ENCODE peak calls at places on chromosomes 7 and 10, in four cellular contexts. U is HCT116, C is HepG2, W is SK-N-SH. D is an unnamed sample.

GRCh38 chr10:96556003-96556402 is 30.8 kb downstream of the TM9SF3 start:
- DNase-seq in U (no peak), W (peak), C (peak), D (no peak)

GRCh38 chr7:150976529-150977381 is 1.4 kb downstream of the KCNH2 start:
- DNase-seq in C (no peak), U (no peak), W (peak), D (peak)

GRCh38 chr10:21488954-21489446 is 36.5 kb downstream of the SKIDA1 start:
- DNase-seq in W (no peak), C (no peak), U (no peak), D (no peak)

GRCh38 chr10:26217396-26218105 is 977 bp downstream of the GAD2 start:
- DNase-seq in C (no peak), U (no peak), W (peak), D (no peak)

GRCh38 chr10:68957654-68958053 is 1.7 kb downstream of the DDX21 start:
- DNase-seq in W (peak), U (no peak), C (no peak), D (no peak)

GRCh38 chr10:110212119-110213006 is 5.0 kb downstream of the MXI1 start:
- DNase-seq in W (no peak), U (no peak), C (no peak), D (peak)

GRCh38 chr7:129949292-129950133 is 3.2 kb downstream of the UBE2H start:
- DNase-seq in W (peak), U (peak), C (peak), D (no peak)

GRCh38 chr7:4681922-4682620 is at the start of gene FOXK1:
- DNase-seq in U (no peak), W (peak), C (no peak), D (peak)

GRCh38 chr10:21702633-21703111 is 168.6 kb downstream of the MLLT10 start:
- DNase-seq in U (no peak), C (no peak), W (no peak), D (no peak)

GRCh38 chr10:17655009-17655408 is 11.1 kb downstream of the STAM start:
- DNase-seq in U (no peak), C (no peak), W (no peak), D (no peak)

GRCh38 chr7:154287370-154287769 is 235.2 kb downstream of the DPP6 start:
- DNase-seq in U (no peak), W (no peak), C (no peak), D (no peak)

GRCh38 chr7:44471850-44472249 is 18.6 kb downstream of the NUDCD3 start:
- DNase-seq in C (no peak), W (no peak), U (no peak), D (no peak)

GRCh38 chr7:121021266-121021969 is 32.9 kb downstream of the CPED1 start:
- DNase-seq in C (no peak), U (no peak), W (no peak), D (no peak)

GRCh38 chr7:139034336-139034735 is 1.5 kb downstream of the ZC3HAV1L start:
- DNase-seq in U (no peak), C (no peak), W (no peak), D (no peak)
- TF ChIP-seq ELF1 in U (no peak), C (no peak), W (no peak), D (no peak)

GRCh38 chr10:34957531-34957930 is 132.6 kb downstream of the CUL2 start:
- DNase-seq in W (no peak), U (no peak), C (no peak), D (no peak)

GRCh38 chr10:34959321-34959720 is 130.8 kb downstream of the CUL2 start:
- DNase-seq in W (peak), U (no peak), C (peak), D (no peak)

GRCh38 chr10:34956756-34957155 is 133.4 kb downstream of the CUL2 start:
- DNase-seq in U (no peak), W (no peak), C (no peak), D (no peak)

GRCh38 chr10:34955391-34955790 is 134.8 kb downstream of the CUL2 start:
- DNase-seq in C (no peak), U (no peak), W (no peak), D (no peak)

DNA sequence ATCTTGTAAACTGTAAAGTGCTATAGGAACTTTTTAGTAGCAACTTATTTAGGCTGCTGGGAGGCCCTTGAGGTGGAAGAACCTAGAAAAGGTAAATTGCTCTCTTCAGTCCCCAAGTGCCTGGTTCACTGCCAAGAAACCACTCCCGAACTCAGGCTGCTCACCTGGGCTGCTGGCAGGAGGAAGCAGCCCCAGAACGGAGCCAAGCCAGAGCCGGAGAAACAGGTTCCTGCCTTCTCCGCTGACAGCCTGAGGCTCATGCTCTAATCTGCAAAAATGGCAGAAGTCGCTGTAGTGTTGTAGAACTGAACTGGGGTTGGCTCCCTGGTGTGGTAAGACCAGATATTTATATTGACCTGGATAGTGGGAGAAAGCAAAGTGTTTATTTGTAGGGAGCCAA is 136.0 kb downstream of the CUL2 start:
- DNase-seq in W (no peak), U (no peak), C (no peak), D (no peak)
- TF ChIP-seq ELF1 in W (no peak), U (no peak), C (no peak), D (no peak)

DNA sequence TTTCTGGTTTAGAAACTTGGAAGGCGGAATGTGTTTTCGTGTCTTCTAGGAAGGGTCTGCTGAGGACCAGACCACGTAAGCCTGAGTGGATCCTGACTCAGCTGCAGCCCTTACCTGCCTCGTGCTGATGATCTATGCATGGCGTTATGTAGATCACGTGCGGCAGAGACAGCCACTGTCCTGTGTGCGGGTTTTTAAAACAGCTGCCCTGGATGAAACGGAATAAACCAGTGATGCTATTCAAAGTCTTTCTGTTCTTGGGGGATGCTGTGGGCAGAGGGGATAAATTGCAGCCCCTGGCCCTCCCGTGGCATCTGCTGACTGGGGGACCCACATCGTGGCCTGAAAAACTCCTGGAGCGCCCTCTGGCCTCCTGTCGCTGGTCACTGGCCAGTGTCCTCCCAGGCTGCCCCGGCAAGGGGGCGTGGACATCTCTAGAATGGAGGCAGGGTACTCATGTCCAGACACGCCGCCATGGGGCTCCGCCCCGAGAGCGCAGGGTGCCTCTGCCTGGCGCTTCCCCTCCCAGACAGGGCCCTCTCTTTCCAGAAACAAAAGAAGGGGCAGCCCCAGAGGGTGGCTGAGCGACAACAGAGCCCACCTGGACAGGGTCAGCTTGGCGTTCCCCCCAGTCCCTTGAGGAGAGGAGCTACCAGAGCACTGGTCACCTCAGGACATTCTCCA is 13.2 kb downstream of the ALKBH4 start:
- DNase-seq in W (peak), C (peak), U (no peak), D (peak)
- TF ChIP-seq ELF1 in W (no peak), C (no peak), U (no peak), D (no peak)

GRCh38 chr10:131167036-131167860 is 144.3 kb downstream of the TCERG1L start:
- DNase-seq in W (no peak), C (no peak), U (no peak), D (no peak)
- TF ChIP-seq ELF1 in W (no peak), C (no peak), U (no peak), D (no peak)